ENCODE peak calls at places on chromosomes 2 and 18, in five cellular contexts. One of them, this sample, is unnamed.

GRCh38 chr2:32425719-32426141 is 68.9 kb downstream of the BIRC6 start:
- DNase-seq in H1: no peak
- DNase-seq in K562: no peak
- DNase-seq in HepG2: no peak
- DNase-seq in SK-N-SH: no peak
- DNase-seq in this sample: no peak

GRCh38 chr2:223762853-223763252 is 74.5 kb downstream of the AP1S3 start:
- DNase-seq in H1: no peak
- DNase-seq in K562: no peak
- DNase-seq in SK-N-SH: no peak
- DNase-seq in HepG2: peak; percentile 15
- DNase-seq in this sample: no peak

GRCh38 chr2:51918113-51918512 is 886.2 kb upstream of the NRXN1 start:
- DNase-seq in K562: no peak
- DNase-seq in HepG2: no peak
- DNase-seq in H1: no peak
- DNase-seq in SK-N-SH: no peak
- DNase-seq in this sample: no peak

GRCh38 chr2:207683879-207684627 is 27.4 kb upstream of the CCNYL1 start:
- DNase-seq in K562: peak; percentile 8
- DNase-seq in HepG2: peak; percentile 84
- DNase-seq in SK-N-SH: no peak
- DNase-seq in H1: no peak
- DNase-seq in this sample: no peak

GRCh38 chr18:72674710-72675109 is 130.6 kb upstream of the CBLN2 start:
- DNase-seq in H1: no peak
- DNase-seq in K562: no peak
- DNase-seq in HepG2: no peak
- DNase-seq in SK-N-SH: no peak
- DNase-seq in this sample: peak; percentile 89

GRCh38 chr2:169348321-169349002 is 13.9 kb downstream of the LRP2 start:
- DNase-seq in SK-N-SH: no peak
- DNase-seq in K562: no peak
- DNase-seq in HepG2: peak; percentile 21
- DNase-seq in H1: no peak
- DNase-seq in this sample: no peak

GRCh38 chr2:202121532-202122166 is 48.6 kb downstream of the KIAA2012 start:
- DNase-seq in HepG2: no peak
- DNase-seq in H1: no peak
- DNase-seq in SK-N-SH: no peak
- DNase-seq in K562: no peak
- DNase-seq in this sample: no peak

GRCh38 chr2:8679827-8680731 is 1.8 kb upstream of the ID2 start:
- DNase-seq in K562: peak; percentile 29
- DNase-seq in SK-N-SH: peak; percentile 52
- DNase-seq in HepG2: peak; percentile 98
- DNase-seq in H1: no peak
- DNase-seq in this sample: no peak

GRCh38 chr2:216344958-216345315 is 27.3 kb downstream of the MARCHF4 start:
- DNase-seq in SK-N-SH: no peak
- DNase-seq in K562: no peak
- DNase-seq in HepG2: no peak
- DNase-seq in H1: no peak
- DNase-seq in this sample: no peak

GRCh38 chr2:43136011-43136799 is 90.2 kb downstream of the ZFP36L2 start:
- DNase-seq in HepG2: no peak
- DNase-seq in K562: no peak
- DNase-seq in H1: no peak
- DNase-seq in SK-N-SH: peak; percentile 38
- DNase-seq in this sample: no peak

GRCh38 chr2:8193146-8193545 is 488.7 kb upstream of the ID2 start:
- DNase-seq in HepG2: no peak
- DNase-seq in K562: no peak
- DNase-seq in H1: no peak
- DNase-seq in SK-N-SH: no peak
- DNase-seq in this sample: no peak

GRCh38 chr2:41772697-41773096 is 275.1 kb upstream of the PKDCC start:
- DNase-seq in H1: no peak
- DNase-seq in K562: no peak
- DNase-seq in HepG2: no peak
- DNase-seq in SK-N-SH: no peak
- DNase-seq in this sample: no peak

GRCh38 chr2:132715986-132716385 is 46.0 kb upstream of the LYPD1 start:
- DNase-seq in SK-N-SH: no peak
- DNase-seq in HepG2: no peak
- DNase-seq in K562: no peak
- DNase-seq in H1: no peak
- DNase-seq in this sample: no peak

GRCh38 chr2:10911291-10912075 is at the start of gene KCNF1:
- DNase-seq in H1: no peak
- DNase-seq in K562: no peak
- DNase-seq in HepG2: peak; percentile 68
- DNase-seq in SK-N-SH: peak; percentile 90
- DNase-seq in this sample: no peak

GRCh38 chr2:68236876-68237275 is 15.5 kb downstream of the PPP3R1 start:
- DNase-seq in SK-N-SH: no peak
- DNase-seq in H1: no peak
- DNase-seq in HepG2: no peak
- DNase-seq in K562: no peak
- DNase-seq in this sample: no peak
- TF ChIP-seq CHD2 in SK-N-SH: no peak
- TF ChIP-seq CHD2 in H1: no peak
- TF ChIP-seq CHD2 in HepG2: no peak
- TF ChIP-seq CHD2 in K562: no peak
- TF ChIP-seq CHD2 in this sample: no peak

GRCh38 chr18:68714356-68714706 is 577 bp downstream of the TMX3 start:
- DNase-seq in HepG2: peak; percentile 4
- DNase-seq in SK-N-SH: peak; percentile 56
- DNase-seq in H1: no peak
- DNase-seq in K562: peak; percentile 20
- DNase-seq in this sample: no peak
- TF ChIP-seq JUND in HepG2: no peak
- TF ChIP-seq JUND in SK-N-SH: no peak
- TF ChIP-seq JUND in H1: no peak
- TF ChIP-seq JUND in K562: no peak
- TF ChIP-seq JUND in this sample: no peak

GRCh38 chr2:113218283-113219091 is 44.7 kb downstream of the PSD4 start:
- DNase-seq in H1: no peak
- DNase-seq in K562: no peak
- DNase-seq in SK-N-SH: no peak
- DNase-seq in HepG2: peak; percentile 97
- DNase-seq in this sample: no peak
- TF ChIP-seq CHD2 in H1: no peak
- TF ChIP-seq CHD2 in K562: no peak
- TF ChIP-seq CHD2 in SK-N-SH: no peak
- TF ChIP-seq CHD2 in HepG2: no peak
- TF ChIP-seq CHD2 in this sample: no peak

DNA sequence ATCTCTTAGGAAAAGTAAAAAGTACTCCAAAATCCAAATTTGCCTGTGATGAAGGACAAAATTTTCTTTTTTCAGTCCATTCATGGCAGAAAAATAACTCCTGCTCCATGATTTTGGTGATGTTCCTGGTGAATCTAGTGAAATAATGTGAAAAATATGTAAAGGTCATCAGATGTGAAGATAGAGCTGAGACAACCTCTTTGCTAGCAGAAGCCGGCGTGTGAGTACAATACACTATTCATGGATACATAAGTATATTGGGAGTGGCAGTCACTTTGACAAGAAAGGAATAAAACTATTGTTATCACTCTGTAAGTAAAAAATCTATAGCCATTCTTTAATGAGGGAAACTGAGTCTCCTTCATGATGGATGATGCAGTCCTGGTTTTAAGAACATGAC is 6.3 kb upstream of the SLC1A4 start:
- DNase-seq in H1: no peak
- DNase-seq in K562: no peak
- DNase-seq in SK-N-SH: no peak
- DNase-seq in HepG2: peak; percentile 56
- DNase-seq in this sample: no peak
- TF ChIP-seq JUND in H1: no peak
- TF ChIP-seq JUND in K562: no peak
- TF ChIP-seq JUND in SK-N-SH: no peak
- TF ChIP-seq JUND in HepG2: no peak
- TF ChIP-seq JUND in this sample: no peak

DNA sequence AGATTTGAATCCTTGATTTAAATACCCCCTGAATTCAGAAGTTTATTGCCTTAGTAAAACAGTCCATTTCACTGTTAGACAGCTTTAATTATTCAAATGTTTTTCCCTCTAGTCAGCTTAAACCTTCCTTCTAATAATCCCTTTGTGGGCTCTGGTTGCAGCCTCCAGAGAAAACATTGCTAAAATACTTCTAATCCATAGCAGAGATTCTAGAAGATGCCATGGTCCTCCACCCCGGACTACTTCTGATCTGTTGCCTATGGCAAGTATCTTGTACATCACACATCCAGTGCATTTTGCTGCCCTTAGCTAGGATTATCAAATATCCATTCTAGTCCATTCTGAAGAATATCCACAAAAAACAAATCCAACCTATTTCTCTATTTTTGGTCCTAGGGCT is 350.0 kb downstream of the TNS1 start:
- DNase-seq in SK-N-SH: no peak
- DNase-seq in HepG2: no peak
- DNase-seq in H1: no peak
- DNase-seq in K562: no peak
- DNase-seq in this sample: no peak
- TF ChIP-seq CHD2 in SK-N-SH: no peak
- TF ChIP-seq CHD2 in HepG2: no peak
- TF ChIP-seq CHD2 in H1: no peak
- TF ChIP-seq CHD2 in K562: no peak
- TF ChIP-seq CHD2 in this sample: no peak

GRCh38 chr2:121907905-121908304 is 152.5 kb downstream of the TSN start:
- DNase-seq in HepG2: no peak
- DNase-seq in H1: no peak
- DNase-seq in K562: no peak
- DNase-seq in SK-N-SH: no peak
- DNase-seq in this sample: no peak
- TF ChIP-seq JUND in HepG2: no peak
- TF ChIP-seq JUND in H1: no peak
- TF ChIP-seq JUND in K562: no peak
- TF ChIP-seq JUND in SK-N-SH: no peak
- TF ChIP-seq JUND in this sample: no peak